ENCODE peak calls at places on chromosomes 12 and 14, in four cellular contexts. A, U, Z and L are unnamed samples.

GRCh38 chr14:91265404-91265803 is 20.9 kb upstream of the GPR68 start:
- DNase-seq in Z (no peak), A (no peak), U (no peak), L (no peak)

GRCh38 chr12:46360908-46361666 is 11.5 kb downstream of the SLC38A2 start:
- DNase-seq in A (no peak), U (no peak), Z (no peak), L (no peak)

GRCh38 chr12:1380171-1380974 is 214.0 kb downstream of the FBXL14 start:
- DNase-seq in Z (no peak), A (no peak), U (no peak), L (no peak)

GRCh38 chr12:57276935-57277563 is 26.1 kb upstream of the STAC3 start:
- DNase-seq in U (no peak), A (peak), Z (no peak), L (peak)

GRCh38 chr12:25796523-25797000 is 161.9 kb upstream of the RASSF8 start:
- DNase-seq in Z (no peak), A (no peak), U (no peak), L (peak)

GRCh38 chr12:93624595-93625294 is 52.3 kb downstream of the SOCS2 start:
- DNase-seq in U (peak), A (peak), Z (peak), L (peak)

GRCh38 chr12:1531654-1532366 is 62.6 kb downstream of the FBXL14 start:
- DNase-seq in U (no peak), Z (no peak), A (no peak), L (no peak)

GRCh38 chr14:77761205-77761931 is 412 bp upstream of the SNW1 start:
- DNase-seq in U (peak), A (peak), Z (peak), L (peak)

GRCh38 chr14:20811994-20812393 is 9.3 kb upstream of the RNASE1 start:
- DNase-seq in U (no peak), Z (no peak), A (no peak), L (no peak)

GRCh38 chr12:48216785-48217184 is 13.7 kb upstream of the OR10AD1 start:
- DNase-seq in U (no peak), A (no peak), Z (no peak), L (no peak)

GRCh38 chr12:72869025-72869424 is 596.9 kb downstream of the TRHDE start:
- DNase-seq in A (no peak), Z (no peak), U (no peak), L (no peak)

GRCh38 chr14:83247925-83248639 is 1714.4 kb upstream of the SEL1L start:
- DNase-seq in A (no peak), Z (no peak), U (no peak), L (no peak)

GRCh38 chr12:131909596-131910219 is 15.3 kb downstream of the ULK1 start:
- DNase-seq in A (no peak), U (no peak), Z (no peak), L (no peak)

GRCh38 chr14:36134026-36134425 is 42.5 kb downstream of the PTCSC3 start:
- DNase-seq in U (no peak), A (peak), Z (no peak), L (no peak)

GRCh38 chr12:113381237-113381636 is 22.4 kb downstream of the SDS start:
- DNase-seq in A (no peak), Z (no peak), U (no peak), L (no peak)

GRCh38 chr12:118748478-118749380 is 232.6 kb upstream of the SRRM4 start:
- DNase-seq in U (no peak), A (no peak), Z (no peak), L (no peak)

GRCh38 chr12:117047810-117048584 is 51.2 kb downstream of the TESC start:
- DNase-seq in U (no peak), Z (no peak), A (peak), L (no peak)